ENCODE peak calls at places on chromosomes 7 and 10, in six cellular contexts. T is uterus, X is fibroblast of lung, P is right atrium auricular region, K is left ventricle myocardium inferior, F is IMR-90. Q is an unnamed sample.

GRCh38 chr10:93672022-93672678 is 30.2 kb downstream of the FRA10AC1 start:
- DNase-seq in T (no peak), K (no peak), P (no peak), F (no peak), X (no peak), Q (no peak)

GRCh38 chr7:68964060-68964459 is 634.2 kb upstream of the AUTS2 start:
- DNase-seq in X (no peak), T (no peak), P (no peak), F (no peak), K (no peak), Q (peak)

GRCh38 chr10:95312264-95312663 is 21.5 kb upstream of the PDLIM1 start:
- DNase-seq in K (no peak), T (no peak), X (no peak), P (no peak), F (peak), Q (no peak)

GRCh38 chr10:50614444-50615137 is 9.2 kb downstream of the SGMS1 start:
- DNase-seq in P (no peak), X (no peak), F (no peak), T (no peak), K (no peak), Q (no peak)

GRCh38 chr7:27146491-27147210 is 923 bp downstream of the HOXA6 start:
- DNase-seq in X (no peak), F (no peak), K (no peak), T (no peak), P (no peak), Q (no peak)

GRCh38 chr7:44305564-44306507 is 19.6 kb downstream of the CAMK2B start:
- DNase-seq in P (no peak), T (no peak), K (no peak), X (no peak), F (no peak), Q (no peak)

GRCh38 chr10:79310217-79310865 is 36.9 kb upstream of the PPIF start:
- DNase-seq in P (no peak), K (peak), F (no peak), X (no peak), T (no peak), Q (no peak)

GRCh38 chr7:68694656-68695055 is 903.6 kb upstream of the AUTS2 start:
- DNase-seq in X (no peak), F (no peak), P (no peak), K (no peak), T (no peak), Q (peak)

GRCh38 chr7:43790006-43790405 is 31.5 kb downstream of the BLVRA start:
- DNase-seq in X (no peak), K (no peak), F (no peak), P (no peak), T (no peak), Q (no peak)

GRCh38 chr10:60099998-60100747 is 193.8 kb upstream of the CCDC6 start:
- DNase-seq in T (no peak), K (no peak), X (peak), F (peak), P (no peak), Q (no peak)

DNA sequence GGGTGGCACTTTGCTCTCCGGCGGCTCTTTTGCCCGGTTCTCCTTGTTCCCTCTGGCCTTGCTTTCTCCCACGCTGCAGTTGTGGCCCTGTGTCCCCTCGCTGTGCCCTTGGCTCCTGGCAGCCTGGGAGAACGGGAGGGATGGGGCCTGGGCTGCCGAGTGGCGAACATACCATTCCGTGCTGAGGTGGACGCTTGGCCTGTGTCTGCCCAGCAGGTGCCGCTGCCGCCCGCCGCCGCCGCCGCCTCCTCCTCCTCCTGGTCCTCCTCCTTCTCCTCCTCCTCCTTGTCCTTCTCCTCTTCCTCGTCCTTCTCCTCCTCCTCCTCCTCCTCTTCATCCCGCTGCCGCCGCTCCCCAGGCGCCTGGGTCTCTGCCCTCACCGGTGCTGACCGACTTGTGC is 36.0 kb downstream of the AGAP3 start:
- DNase-seq in K (no peak), F (no peak), X (no peak), T (no peak), P (no peak), Q (no peak)
- TF ChIP-seq CTCF in K (peak), F (no peak), X (peak), T (no peak), P (no peak), Q (peak)

GRCh38 chr10:27959093-27959715 is 39.7 kb downstream of the ODAD2 start:
- DNase-seq in P (no peak), F (no peak), X (no peak), K (no peak), T (no peak), Q (no peak)
- H3K4me3 ChIP-seq in P (no peak), F (no peak), X (no peak), K (no peak), T (no peak), Q (no peak)

GRCh38 chr10:47049056-47049851 is 138.0 kb downstream of the PTPN20 start:
- DNase-seq in F (no peak), K (no peak), T (peak), P (no peak), X (no peak), Q (no peak)

GRCh38 chr10:47047577-47048532 is 136.6 kb downstream of the PTPN20 start:
- DNase-seq in K (peak), P (peak), X (peak), T (peak), F (peak), Q (no peak)

GRCh38 chr10:47049906-47050305 is 138.7 kb downstream of the PTPN20 start:
- DNase-seq in K (no peak), T (peak), F (no peak), X (no peak), P (no peak), Q (no peak)

GRCh38 chr10:47047127-47047504 is 135.9 kb downstream of the PTPN20 start:
- DNase-seq in P (no peak), X (no peak), K (no peak), T (peak), F (no peak), Q (no peak)

DNA sequence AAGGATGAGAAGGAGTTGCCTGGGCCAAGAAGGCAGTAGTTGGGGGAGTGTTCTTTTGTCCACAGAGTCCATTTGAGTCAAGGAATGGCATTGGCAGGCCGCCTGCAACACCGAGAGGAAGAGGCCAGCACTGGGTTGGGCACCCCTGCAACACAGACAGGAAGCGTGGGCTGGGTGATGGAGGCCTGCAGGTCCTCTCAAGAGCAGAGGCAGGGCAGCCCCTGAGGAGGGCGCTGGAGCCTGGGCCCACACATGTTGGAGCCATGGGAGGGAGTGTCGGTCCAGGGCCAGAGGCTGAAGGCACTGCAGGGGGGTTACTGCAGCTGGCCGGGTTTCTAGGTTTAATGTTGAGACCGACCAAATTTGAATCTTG is 137.3 kb downstream of the PTPN20 start:
- DNase-seq in X (no peak), P (no peak), K (no peak), F (no peak), T (peak), Q (no peak)
- TF ChIP-seq CTCF in X (no peak), P (no peak), K (no peak), F (no peak), T (no peak), Q (no peak)

DNA sequence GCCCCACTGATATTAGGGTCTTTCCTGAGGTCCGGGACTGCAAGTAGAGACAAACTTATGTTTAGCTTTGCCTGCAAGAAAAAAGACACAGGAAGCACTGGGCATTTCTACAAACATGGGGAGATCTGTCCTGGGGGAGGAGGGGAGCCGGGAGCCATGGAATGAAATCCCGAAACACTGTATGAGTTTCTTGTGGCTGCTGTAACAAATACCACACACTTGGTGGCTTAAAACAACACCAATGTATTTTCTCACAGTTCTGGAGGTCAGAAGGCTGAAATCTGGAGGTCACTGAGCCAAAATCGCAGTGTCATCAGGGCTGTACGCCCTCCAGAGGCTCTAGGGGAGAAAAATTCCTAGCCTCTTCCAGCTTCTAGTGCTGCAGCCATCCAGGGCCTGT is 114.0 kb upstream of the CHST15 start:
- DNase-seq in P (no peak), X (no peak), K (no peak), F (no peak), T (no peak), Q (no peak)
- H3K4me3 ChIP-seq in P (no peak), X (no peak), K (no peak), F (no peak), T (no peak), Q (no peak)

Q was measured in AG04449.